ENCODE peak calls at places on chromosome 11, in nine cellular contexts. One of them, this sample, is unnamed.

GRCh38 chr11:70084046-70084984 is 6.2 kb downstream of the ANO1 start:
- DNase-seq in ovary: no peak
- DNase-seq in gastrocnemius medialis: no peak
- DNase-seq in lower leg skin: no peak
- DNase-seq in NB4: no peak
- DNase-seq in body of pancreas: no peak
- DNase-seq in tibial nerve: no peak
- DNase-seq in heart left ventricle: no peak
- DNase-seq in A549: no peak
- DNase-seq in this sample: no peak

GRCh38 chr11:99199336-99199735 is 178.6 kb downstream of the CNTN5 start:
- DNase-seq in ovary: no peak
- DNase-seq in gastrocnemius medialis: no peak
- DNase-seq in lower leg skin: no peak
- DNase-seq in NB4: no peak
- DNase-seq in body of pancreas: no peak
- DNase-seq in tibial nerve: no peak
- DNase-seq in heart left ventricle: no peak
- DNase-seq in A549: no peak
- DNase-seq in this sample: no peak

GRCh38 chr11:44104472-44105294 is 9.2 kb downstream of the EXT2 start:
- DNase-seq in ovary: no peak
- DNase-seq in gastrocnemius medialis: no peak
- DNase-seq in lower leg skin: no peak
- DNase-seq in NB4: peak; percentile 18
- DNase-seq in body of pancreas: no peak
- DNase-seq in tibial nerve: no peak
- DNase-seq in heart left ventricle: no peak
- DNase-seq in A549: peak; percentile 37
- DNase-seq in this sample: no peak

GRCh38 chr11:112794321-112794720 is 166.9 kb upstream of the NCAM1 start:
- DNase-seq in ovary: no peak
- DNase-seq in gastrocnemius medialis: no peak
- DNase-seq in lower leg skin: no peak
- DNase-seq in NB4: no peak
- DNase-seq in body of pancreas: no peak
- DNase-seq in tibial nerve: no peak
- DNase-seq in heart left ventricle: no peak
- DNase-seq in A549: no peak
- DNase-seq in this sample: no peak

GRCh38 chr11:78796956-78797355 is 222.3 kb upstream of the NARS2 start:
- DNase-seq in ovary: no peak
- DNase-seq in gastrocnemius medialis: no peak
- DNase-seq in lower leg skin: no peak
- DNase-seq in NB4: no peak
- DNase-seq in body of pancreas: peak; percentile 56
- DNase-seq in tibial nerve: no peak
- DNase-seq in heart left ventricle: no peak
- DNase-seq in A549: peak; percentile 14
- DNase-seq in this sample: no peak

GRCh38 chr11:61688368-61689163 is 8.4 kb downstream of the DAGLA start:
- DNase-seq in ovary: no peak
- DNase-seq in gastrocnemius medialis: peak; percentile 56
- DNase-seq in lower leg skin: peak; percentile 95
- DNase-seq in NB4: no peak
- DNase-seq in body of pancreas: peak; percentile 90
- DNase-seq in tibial nerve: peak; percentile 66
- DNase-seq in heart left ventricle: peak; percentile 73
- DNase-seq in A549: no peak
- DNase-seq in this sample: no peak

GRCh38 chr11:110028904-110029303 is 64.3 kb upstream of the ZC3H12C start:
- DNase-seq in ovary: no peak
- DNase-seq in gastrocnemius medialis: no peak
- DNase-seq in lower leg skin: no peak
- DNase-seq in NB4: no peak
- DNase-seq in body of pancreas: no peak
- DNase-seq in tibial nerve: no peak
- DNase-seq in heart left ventricle: no peak
- DNase-seq in A549: no peak
- DNase-seq in this sample: no peak

GRCh38 chr11:71207996-71208774 is 44.2 kb downstream of the SHANK2 start:
- DNase-seq in ovary: no peak
- DNase-seq in gastrocnemius medialis: no peak
- DNase-seq in lower leg skin: no peak
- DNase-seq in NB4: no peak
- DNase-seq in body of pancreas: no peak
- DNase-seq in tibial nerve: no peak
- DNase-seq in heart left ventricle: no peak
- DNase-seq in A549: no peak
- DNase-seq in this sample: no peak

GRCh38 chr11:92473736-92474135 is 249.1 kb downstream of the FAT3 start:
- DNase-seq in ovary: no peak
- DNase-seq in gastrocnemius medialis: no peak
- DNase-seq in lower leg skin: no peak
- DNase-seq in NB4: no peak
- DNase-seq in body of pancreas: no peak
- DNase-seq in tibial nerve: no peak
- DNase-seq in heart left ventricle: no peak
- DNase-seq in A549: peak; percentile 16
- DNase-seq in this sample: no peak

GRCh38 chr11:86916330-86916729 is 38.9 kb downstream of the FZD4 start:
- DNase-seq in ovary: no peak
- DNase-seq in gastrocnemius medialis: no peak
- DNase-seq in lower leg skin: no peak
- DNase-seq in NB4: no peak
- DNase-seq in body of pancreas: no peak
- DNase-seq in tibial nerve: peak; percentile 17
- DNase-seq in heart left ventricle: peak; percentile 32
- DNase-seq in A549: peak; percentile 65
- DNase-seq in this sample: no peak

GRCh38 chr11:93850585-93851018 is at the start of gene VSTM5:
- DNase-seq in ovary: no peak
- DNase-seq in gastrocnemius medialis: no peak
- DNase-seq in lower leg skin: no peak
- DNase-seq in NB4: no peak
- DNase-seq in body of pancreas: no peak
- DNase-seq in tibial nerve: no peak
- DNase-seq in heart left ventricle: no peak
- DNase-seq in A549: no peak
- DNase-seq in this sample: no peak

GRCh38 chr11:86799680-86800075 is 664 bp upstream of the PRSS23 start:
- DNase-seq in ovary: peak; percentile 42
- DNase-seq in gastrocnemius medialis: no peak
- DNase-seq in lower leg skin: no peak
- DNase-seq in NB4: no peak
- DNase-seq in body of pancreas: no peak
- DNase-seq in tibial nerve: no peak
- DNase-seq in heart left ventricle: no peak
- DNase-seq in A549: peak; percentile 61
- DNase-seq in this sample: no peak

GRCh38 chr11:61158691-61159381 is 2.4 kb downstream of the VPS37C start:
- DNase-seq in ovary: no peak
- DNase-seq in gastrocnemius medialis: no peak
- DNase-seq in lower leg skin: no peak
- DNase-seq in NB4: no peak
- DNase-seq in body of pancreas: no peak
- DNase-seq in tibial nerve: no peak
- DNase-seq in heart left ventricle: no peak
- DNase-seq in A549: no peak
- DNase-seq in this sample: no peak

GRCh38 chr11:104650234-104650633 is 248.0 kb downstream of the CASP12 start:
- DNase-seq in ovary: no peak
- DNase-seq in gastrocnemius medialis: no peak
- DNase-seq in lower leg skin: no peak
- DNase-seq in NB4: peak; percentile 65
- DNase-seq in body of pancreas: no peak
- DNase-seq in tibial nerve: no peak
- DNase-seq in heart left ventricle: no peak
- DNase-seq in A549: peak; percentile 11
- DNase-seq in this sample: peak; percentile 57

GRCh38 chr11:2726964-2727363 is 27.2 kb upstream of the KCNQ1OT1 start:
- DNase-seq in ovary: no peak
- DNase-seq in gastrocnemius medialis: no peak
- DNase-seq in lower leg skin: no peak
- DNase-seq in NB4: no peak
- DNase-seq in body of pancreas: no peak
- DNase-seq in tibial nerve: no peak
- DNase-seq in heart left ventricle: no peak
- DNase-seq in A549: no peak
- DNase-seq in this sample: no peak

GRCh38 chr11:68312780-68313573 is 586 bp downstream of the LRP5 start:
- DNase-seq in ovary: peak; percentile 40
- DNase-seq in gastrocnemius medialis: no peak
- DNase-seq in lower leg skin: no peak
- DNase-seq in NB4: peak; percentile 53
- DNase-seq in body of pancreas: peak; percentile 37
- DNase-seq in tibial nerve: no peak
- DNase-seq in heart left ventricle: no peak
- DNase-seq in A549: no peak
- DNase-seq in this sample: peak; percentile 68

GRCh38 chr11:67439321-67440228 is 2.1 kb upstream of the PTPRCAP start:
- DNase-seq in ovary: peak; percentile 52
- DNase-seq in gastrocnemius medialis: no peak
- DNase-seq in lower leg skin: no peak
- DNase-seq in NB4: peak; percentile 79
- DNase-seq in body of pancreas: peak; percentile 33
- DNase-seq in tibial nerve: peak; percentile 36
- DNase-seq in heart left ventricle: no peak
- DNase-seq in A549: peak; percentile 68
- DNase-seq in this sample: no peak

GRCh38 chr11:64225608-64226506 is at the start of the genes NUDT22 and TRPT1:
- DNase-seq in ovary: peak; percentile 92
- DNase-seq in gastrocnemius medialis: peak; percentile 85
- DNase-seq in lower leg skin: peak; percentile 99
- DNase-seq in NB4: peak; percentile 94
- DNase-seq in body of pancreas: peak; percentile 93
- DNase-seq in tibial nerve: peak; percentile 88
- DNase-seq in heart left ventricle: peak; percentile 95
- DNase-seq in A549: peak; percentile 80
- DNase-seq in this sample: peak; percentile 87
- TF ChIP-seq POLR2A in ovary: peak; percentile 92
- TF ChIP-seq POLR2A in gastrocnemius medialis: peak; percentile 98
- TF ChIP-seq POLR2A in lower leg skin: no peak
- TF ChIP-seq POLR2A in NB4: peak; percentile 77
- TF ChIP-seq POLR2A in body of pancreas: peak; percentile 90
- TF ChIP-seq POLR2A in tibial nerve: peak; percentile 82
- TF ChIP-seq POLR2A in heart left ventricle: peak; percentile 84
- TF ChIP-seq POLR2A in A549: peak; percentile 67
- TF ChIP-seq POLR2A in this sample: peak; percentile 75

DNA sequence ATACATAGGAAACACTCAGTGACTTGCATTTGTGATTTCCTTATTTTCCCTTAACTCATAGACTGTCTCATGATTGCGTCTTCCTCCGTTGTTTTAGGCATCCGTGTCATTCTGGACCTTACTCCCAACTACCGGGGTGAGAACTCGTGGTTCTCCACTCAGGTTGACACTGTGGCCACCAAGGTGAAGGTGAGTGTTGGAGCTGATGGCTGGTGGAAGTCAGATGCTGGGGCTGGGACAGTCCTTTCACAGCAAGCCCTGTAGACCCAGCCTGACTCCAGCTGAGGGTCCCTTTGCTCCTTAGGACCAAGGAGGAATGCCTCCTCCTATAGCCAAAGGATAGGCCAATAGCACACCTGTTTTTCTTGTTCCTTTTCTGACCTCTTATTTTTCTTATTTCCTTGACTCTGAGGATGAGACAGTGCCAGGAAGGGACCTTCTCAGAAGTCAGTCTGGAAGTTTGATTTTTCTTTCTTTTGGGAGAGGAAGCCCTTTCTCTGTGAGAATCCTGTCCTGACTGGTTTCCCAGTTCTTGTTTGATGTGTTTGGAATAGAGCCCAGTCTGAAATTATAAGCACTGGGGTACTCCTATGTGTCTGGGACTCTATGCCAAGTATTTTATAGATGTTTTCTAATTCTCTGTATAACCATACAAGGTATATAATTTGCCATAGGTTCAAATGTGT is 2.3 kb downstream of the SLC3A2 start:
- DNase-seq in ovary: no peak
- DNase-seq in gastrocnemius medialis: no peak
- DNase-seq in lower leg skin: no peak
- DNase-seq in NB4: no peak
- DNase-seq in body of pancreas: no peak
- DNase-seq in tibial nerve: no peak
- DNase-seq in heart left ventricle: no peak
- DNase-seq in A549: no peak
- DNase-seq in this sample: no peak
- TF ChIP-seq POLR2A in ovary: no peak
- TF ChIP-seq POLR2A in gastrocnemius medialis: no peak
- TF ChIP-seq POLR2A in lower leg skin: no peak
- TF ChIP-seq POLR2A in NB4: no peak
- TF ChIP-seq POLR2A in body of pancreas: no peak
- TF ChIP-seq POLR2A in tibial nerve: no peak
- TF ChIP-seq POLR2A in heart left ventricle: no peak
- TF ChIP-seq POLR2A in A549: no peak
- TF ChIP-seq POLR2A in this sample: no peak

DNA sequence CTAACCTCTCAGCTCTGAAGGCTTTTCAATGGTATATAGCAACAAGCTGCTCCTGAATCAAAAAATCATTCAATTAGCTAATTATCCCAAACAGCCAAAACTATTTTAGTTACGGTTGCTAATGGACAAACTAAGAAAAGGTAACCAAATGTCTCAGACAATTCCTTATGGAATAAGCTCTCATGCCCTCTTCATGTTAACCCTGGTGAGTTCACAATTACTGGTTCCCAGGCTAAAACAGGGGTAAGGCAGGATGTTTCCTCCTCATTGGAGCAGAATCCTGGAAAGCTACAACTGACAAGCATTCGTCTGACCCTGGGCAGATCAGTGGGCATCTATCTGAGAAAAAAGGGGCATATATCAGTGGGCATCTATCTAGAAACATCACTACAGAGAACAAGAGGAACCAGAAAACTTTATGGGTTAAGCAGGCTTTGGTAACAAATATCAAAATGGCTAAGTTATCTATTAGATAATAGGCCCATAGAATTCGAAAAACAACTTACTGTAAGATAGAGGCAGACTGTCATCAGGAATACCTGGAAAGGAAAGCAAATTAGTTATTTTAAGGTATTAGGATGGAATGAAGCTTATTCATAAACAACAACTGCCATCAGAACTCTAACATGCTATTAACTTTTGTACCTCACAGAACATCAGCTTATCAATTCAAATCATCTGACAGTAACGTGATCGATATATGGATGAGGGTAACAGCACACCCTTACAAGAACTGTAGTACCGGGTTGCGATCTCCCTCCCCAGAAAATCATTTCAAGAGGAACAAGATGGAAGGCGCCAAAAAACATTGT is 14.8 kb upstream of the WDR74 start:
- DNase-seq in ovary: no peak
- DNase-seq in gastrocnemius medialis: no peak
- DNase-seq in lower leg skin: no peak
- DNase-seq in NB4: no peak
- DNase-seq in body of pancreas: no peak
- DNase-seq in tibial nerve: no peak
- DNase-seq in heart left ventricle: no peak
- DNase-seq in A549: no peak
- DNase-seq in this sample: no peak
- TF ChIP-seq POLR2A in ovary: no peak
- TF ChIP-seq POLR2A in gastrocnemius medialis: no peak
- TF ChIP-seq POLR2A in lower leg skin: no peak
- TF ChIP-seq POLR2A in NB4: no peak
- TF ChIP-seq POLR2A in body of pancreas: no peak
- TF ChIP-seq POLR2A in tibial nerve: no peak
- TF ChIP-seq POLR2A in heart left ventricle: no peak
- TF ChIP-seq POLR2A in A549: no peak
- TF ChIP-seq POLR2A in this sample: no peak

GRCh38 chr11:123062892-123063395 is 1.0 kb upstream of the HSPA8 start:
- DNase-seq in ovary: no peak
- DNase-seq in gastrocnemius medialis: no peak
- DNase-seq in lower leg skin: no peak
- DNase-seq in NB4: peak; percentile 82
- DNase-seq in body of pancreas: no peak
- DNase-seq in tibial nerve: no peak
- DNase-seq in heart left ventricle: no peak
- DNase-seq in A549: no peak
- DNase-seq in this sample: no peak
- TF ChIP-seq POLR2A in ovary: peak; percentile 2
- TF ChIP-seq POLR2A in gastrocnemius medialis: no peak
- TF ChIP-seq POLR2A in lower leg skin: no peak
- TF ChIP-seq POLR2A in NB4: no peak
- TF ChIP-seq POLR2A in body of pancreas: no peak
- TF ChIP-seq POLR2A in tibial nerve: no peak
- TF ChIP-seq POLR2A in heart left ventricle: no peak
- TF ChIP-seq POLR2A in A549: peak; percentile 4
- TF ChIP-seq POLR2A in this sample: no peak